ENCODE peak calls at places on chromosome 20, in five cellular contexts. One of them, this sample, is unnamed.

GRCh38 chr20:32301719-32302506 is 24.5 kb downstream of the KIF3B start:
- DNase-seq in H1: no peak
- DNase-seq in stomach: no peak
- DNase-seq in sigmoid colon: no peak
- DNase-seq in A549: no peak
- DNase-seq in this sample: no peak

GRCh38 chr20:25057234-25058050 is 497 bp downstream of the ACSS1 start:
- DNase-seq in stomach: peak; percentile 86
- DNase-seq in A549: peak; percentile 64
- DNase-seq in sigmoid colon: peak; percentile 90
- DNase-seq in H1: no peak
- DNase-seq in this sample: peak; percentile 65

GRCh38 chr20:53080969-53081871 is 109.1 kb downstream of the TSHZ2 start:
- DNase-seq in A549: peak; percentile 28
- DNase-seq in H1: peak; percentile 7
- DNase-seq in sigmoid colon: no peak
- DNase-seq in stomach: peak; percentile 65
- DNase-seq in this sample: no peak

GRCh38 chr20:11469795-11470495 is 447.7 kb upstream of the BTBD3 start:
- DNase-seq in sigmoid colon: no peak
- DNase-seq in A549: no peak
- DNase-seq in H1: no peak
- DNase-seq in stomach: no peak
- DNase-seq in this sample: no peak

GRCh38 chr20:45176526-45176925 is 1.8 kb downstream of the PI3 start:
- DNase-seq in A549: no peak
- DNase-seq in sigmoid colon: no peak
- DNase-seq in H1: no peak
- DNase-seq in stomach: no peak
- DNase-seq in this sample: no peak

GRCh38 chr20:51876511-51876910 is 74.2 kb upstream of the SALL4 start:
- DNase-seq in A549: no peak
- DNase-seq in stomach: no peak
- DNase-seq in sigmoid colon: no peak
- DNase-seq in H1: no peak
- DNase-seq in this sample: no peak

GRCh38 chr20:31918471-31919105 is 33.3 kb downstream of the PDRG1 start:
- DNase-seq in H1: no peak
- DNase-seq in stomach: no peak
- DNase-seq in sigmoid colon: peak; percentile 13
- DNase-seq in A549: no peak
- DNase-seq in this sample: no peak

GRCh38 chr20:48405909-48406308 is 421.9 kb downstream of the PREX1 start:
- DNase-seq in A549: peak; percentile 14
- DNase-seq in H1: no peak
- DNase-seq in sigmoid colon: no peak
- DNase-seq in stomach: no peak
- DNase-seq in this sample: no peak

GRCh38 chr20:45506927-45507820 is 8.2 kb downstream of the SPINT3 start:
- DNase-seq in H1: no peak
- DNase-seq in sigmoid colon: no peak
- DNase-seq in stomach: no peak
- DNase-seq in A549: no peak
- DNase-seq in this sample: no peak

GRCh38 chr20:53950031-53950430 is 120.4 kb downstream of the BCAS1 start:
- DNase-seq in A549: no peak
- DNase-seq in stomach: no peak
- DNase-seq in sigmoid colon: no peak
- DNase-seq in H1: no peak
- DNase-seq in this sample: no peak

GRCh38 chr20:51757226-51757625 is 11.0 kb downstream of the ATP9A start:
- DNase-seq in H1: no peak
- DNase-seq in sigmoid colon: no peak
- DNase-seq in A549: no peak
- DNase-seq in stomach: peak; percentile 51
- DNase-seq in this sample: no peak

GRCh38 chr20:44411020-44411756 is 55.7 kb downstream of the HNF4A start:
- DNase-seq in sigmoid colon: no peak
- DNase-seq in H1: no peak
- DNase-seq in A549: no peak
- DNase-seq in stomach: peak; percentile 59
- DNase-seq in this sample: peak; percentile 54

GRCh38 chr20:19466204-19466928 is 253.9 kb downstream of the SLC24A3 start:
- DNase-seq in A549: no peak
- DNase-seq in sigmoid colon: no peak
- DNase-seq in stomach: no peak
- DNase-seq in H1: no peak
- DNase-seq in this sample: no peak

GRCh38 chr20:4383966-4384365 is 337.7 kb upstream of the PRND start:
- DNase-seq in A549: peak; percentile 18
- DNase-seq in H1: no peak
- DNase-seq in sigmoid colon: no peak
- DNase-seq in stomach: no peak
- DNase-seq in this sample: no peak

GRCh38 chr20:32287231-32287638 is 9.8 kb downstream of the KIF3B start:
- DNase-seq in stomach: no peak
- DNase-seq in H1: no peak
- DNase-seq in sigmoid colon: no peak
- DNase-seq in A549: no peak
- DNase-seq in this sample: no peak

GRCh38 chr20:3663858-3664257 is 659 bp upstream of the GFRA4 start:
- DNase-seq in A549: no peak
- DNase-seq in stomach: no peak
- DNase-seq in H1: no peak
- DNase-seq in sigmoid colon: no peak
- DNase-seq in this sample: no peak

GRCh38 chr20:6157345-6157744 is 34.5 kb upstream of the FERMT1 start:
- DNase-seq in stomach: no peak
- DNase-seq in sigmoid colon: no peak
- DNase-seq in H1: no peak
- DNase-seq in A549: peak; percentile 31
- DNase-seq in this sample: no peak

GRCh38 chr20:40648505-40649072 is 40.4 kb downstream of the MAFB start:
- DNase-seq in H1: no peak
- DNase-seq in sigmoid colon: no peak
- DNase-seq in A549: no peak
- DNase-seq in stomach: no peak
- DNase-seq in this sample: no peak

GRCh38 chr20:24995741-24996448 is 3.3 kb upstream of the APMAP start:
- DNase-seq in stomach: no peak
- DNase-seq in sigmoid colon: peak; percentile 68
- DNase-seq in H1: no peak
- DNase-seq in A549: no peak
- DNase-seq in this sample: no peak

GRCh38 chr20:34511891-34512265 is 4.3 kb upstream of the DYNLRB1 start:
- DNase-seq in A549: no peak
- DNase-seq in H1: no peak
- DNase-seq in stomach: no peak
- DNase-seq in sigmoid colon: no peak
- DNase-seq in this sample: no peak

GRCh38 chr20:1440024-1440423 is 26.6 kb downstream of the NSFL1C start:
- DNase-seq in stomach: no peak
- DNase-seq in A549: peak; percentile 50
- DNase-seq in sigmoid colon: no peak
- DNase-seq in H1: peak; percentile 50
- DNase-seq in this sample: no peak

GRCh38 chr20:17680836-17681740 is 954 bp downstream of the RRBP1 start:
- DNase-seq in sigmoid colon: peak; percentile 92
- DNase-seq in A549: peak; percentile 80
- DNase-seq in stomach: peak; percentile 89
- DNase-seq in H1: no peak
- DNase-seq in this sample: peak; percentile 88

GRCh38 chr20:35303382-35303734 is 11.1 kb upstream of the FAM83C start:
- DNase-seq in sigmoid colon: no peak
- DNase-seq in stomach: no peak
- DNase-seq in H1: no peak
- DNase-seq in A549: no peak
- DNase-seq in this sample: no peak

DNA sequence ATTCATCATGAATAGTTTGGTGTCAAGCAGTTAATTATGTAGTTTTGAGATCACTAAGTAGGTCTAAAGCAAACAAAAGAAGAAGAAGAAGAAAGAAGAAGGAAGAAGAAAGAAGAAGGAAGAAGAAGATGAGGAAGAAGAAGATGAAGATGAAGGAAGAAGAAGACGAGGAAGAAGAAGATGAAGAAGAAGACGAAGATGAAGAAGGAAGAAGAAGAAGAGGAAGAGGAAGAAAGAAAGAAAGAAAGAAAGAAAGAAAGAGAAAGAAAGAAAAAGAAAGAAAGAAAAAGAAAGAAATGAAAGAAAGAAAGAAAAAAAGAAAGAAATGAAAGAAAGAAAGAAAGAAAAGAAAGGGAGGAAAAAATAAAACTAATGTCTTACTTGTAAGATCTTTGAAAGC is 9.2 kb downstream of the TMC2 start:
- DNase-seq in stomach: no peak
- DNase-seq in A549: no peak
- DNase-seq in sigmoid colon: no peak
- DNase-seq in H1: no peak
- DNase-seq in this sample: no peak
- H3K9me3 ChIP-seq in stomach: no peaks in the 10 kb centered on the region
- H3K9me3 ChIP-seq in A549: no peaks in the 10 kb centered on the region
- H3K9me3 ChIP-seq in sigmoid colon: no peaks in the 10 kb centered on the region
- H3K9me3 ChIP-seq in H1: no peaks in the 10 kb centered on the region
- H3K9me3 ChIP-seq in this sample: no peaks in the 10 kb centered on the region

GRCh38 chr20:36582322-36582721 is 8.9 kb downstream of the TGIF2 start:
- DNase-seq in stomach: no peak
- DNase-seq in A549: no peak
- DNase-seq in sigmoid colon: no peak
- DNase-seq in H1: no peak
- DNase-seq in this sample: no peak

GRCh38 chr20:36582821-36583220 is 9.4 kb downstream of the TGIF2 start:
- DNase-seq in sigmoid colon: no peak
- DNase-seq in A549: no peak
- DNase-seq in H1: no peak
- DNase-seq in stomach: no peak
- DNase-seq in this sample: no peak

GRCh38 chr20:36585410-36586125 is 12.2 kb downstream of the TGIF2 start:
- DNase-seq in sigmoid colon: no peak
- DNase-seq in H1: peak; percentile 68
- DNase-seq in stomach: no peak
- DNase-seq in A549: no peak
- DNase-seq in this sample: no peak

GRCh38 chr20:36587388-36588136 is 14.2 kb downstream of the TGIF2 start:
- DNase-seq in H1: no peak
- DNase-seq in A549: no peak
- DNase-seq in stomach: no peak
- DNase-seq in sigmoid colon: no peak
- DNase-seq in this sample: peak; percentile 25

DNA sequence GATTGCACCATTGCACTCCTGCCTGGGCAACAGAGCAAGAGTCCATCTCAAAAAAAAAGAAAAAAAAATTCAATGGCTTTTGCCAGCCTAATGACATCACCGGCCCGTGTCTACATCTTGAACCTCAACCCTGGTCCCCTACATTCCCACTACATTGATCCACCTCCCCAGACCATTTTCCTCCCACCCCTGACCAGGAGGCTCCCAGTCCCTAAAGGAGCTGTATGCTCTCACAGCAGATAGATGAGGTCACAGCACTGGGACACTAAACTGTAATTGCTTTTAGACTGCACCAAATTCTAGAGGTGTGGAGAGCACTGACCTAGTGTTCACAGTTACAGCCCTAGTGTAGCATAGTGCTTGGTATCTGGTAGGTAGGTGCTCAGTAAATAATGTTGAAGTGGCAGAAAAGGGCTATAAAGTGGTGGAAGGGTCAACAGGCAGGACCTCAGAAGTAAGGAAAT is 10.7 kb downstream of the TGIF2 start:
- DNase-seq in H1: no peak
- DNase-seq in sigmoid colon: no peak
- DNase-seq in stomach: no peak
- DNase-seq in A549: no peak
- DNase-seq in this sample: no peak
- H3K4me1 ChIP-seq in H1: peaks cover 17% of the 10 kb centered on the region
- H3K4me1 ChIP-seq in sigmoid colon: no peaks in the 10 kb centered on the region
- H3K4me1 ChIP-seq in stomach: no peaks in the 10 kb centered on the region
- H3K4me1 ChIP-seq in A549: no peaks in the 10 kb centered on the region
- H3K4me1 ChIP-seq in this sample: peaks cover 8% of the 10 kb centered on the region

DNA sequence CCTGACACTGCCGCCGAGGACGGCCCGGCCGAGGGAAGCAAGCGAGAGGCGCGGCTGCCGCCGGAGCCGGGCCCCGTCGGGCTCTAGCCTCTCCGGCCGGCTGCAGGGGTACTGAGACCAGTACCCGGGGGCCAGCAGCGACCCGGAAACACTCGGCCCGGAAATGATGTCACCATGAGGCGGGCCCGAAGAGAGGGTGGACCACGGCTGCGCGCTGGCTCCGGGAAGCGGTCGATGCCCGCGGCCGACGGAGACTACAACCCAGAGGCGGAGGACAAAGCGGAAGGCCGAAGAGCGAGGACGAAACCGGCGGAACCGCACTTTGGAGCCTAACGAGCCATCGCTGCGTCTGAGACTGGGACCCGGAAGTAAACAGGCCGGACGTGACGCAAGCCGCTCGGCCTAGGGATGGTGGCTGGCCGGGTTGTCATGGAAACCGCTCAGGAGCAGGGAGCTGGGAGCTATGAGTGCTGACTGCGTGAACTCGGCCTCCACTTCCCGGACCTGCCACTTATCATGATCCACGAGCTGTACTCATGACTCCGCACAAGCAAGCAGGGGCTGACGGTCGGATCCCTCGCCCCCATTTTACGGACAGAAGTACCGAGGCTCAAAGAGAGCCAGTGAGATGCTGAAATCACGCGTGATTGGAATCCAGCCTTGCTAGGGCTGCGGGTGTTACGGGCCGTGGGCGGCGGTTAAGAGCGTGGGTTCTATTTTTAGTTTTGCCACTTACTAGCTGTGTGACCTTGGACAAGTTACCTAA is at the start of gene SPATA2:
- DNase-seq in stomach: peak; percentile 98
- DNase-seq in sigmoid colon: peak; percentile 99
- DNase-seq in A549: peak; percentile 97
- DNase-seq in H1: peak; percentile 80
- DNase-seq in this sample: peak; percentile 97
- TF ChIP-seq EP300 in stomach: no peak
- TF ChIP-seq EP300 in sigmoid colon: no peak
- TF ChIP-seq EP300 in A549: no peak
- TF ChIP-seq EP300 in H1: no peak
- TF ChIP-seq EP300 in this sample: no peak

GRCh38 chr20:60292001-60292520 is 333.8 kb downstream of the CDH26 start:
- DNase-seq in stomach: no peak
- DNase-seq in H1: no peak
- DNase-seq in A549: no peak
- DNase-seq in sigmoid colon: no peak
- DNase-seq in this sample: no peak
- H3K9me3 ChIP-seq in stomach: peaks cover 21% of the 10 kb centered on the region
- H3K9me3 ChIP-seq in H1: peaks cover 70% of the 10 kb centered on the region
- H3K9me3 ChIP-seq in A549: peaks cover 3% of the 10 kb centered on the region
- H3K9me3 ChIP-seq in sigmoid colon: peaks cover 8% of the 10 kb centered on the region
- H3K9me3 ChIP-seq in this sample: no peaks in the 10 kb centered on the region

GRCh38 chr20:63488331-63489251 is 10.3 kb downstream of the EEF1A2 start:
- DNase-seq in stomach: no peak
- DNase-seq in H1: no peak
- DNase-seq in sigmoid colon: no peak
- DNase-seq in A549: no peak
- DNase-seq in this sample: no peak
- H3K4me1 ChIP-seq in stomach: no peaks in the 10 kb centered on the region
- H3K4me1 ChIP-seq in H1: peaks cover 10% of the 10 kb centered on the region
- H3K4me1 ChIP-seq in sigmoid colon: peaks cover 5% of the 10 kb centered on the region
- H3K4me1 ChIP-seq in A549: peaks cover 2% of the 10 kb centered on the region
- H3K4me1 ChIP-seq in this sample: no peaks in the 10 kb centered on the region